ENCODE peak calls at places on chromosomes 3 and 15, in six cellular contexts. S is Calu3, M is left ventricle myocardium inferior, F is neural progenitor cell, E is gastrocnemius medialis, L is testis. T is an unnamed sample.

GRCh38 chr15:36432162-36432561 is 147.3 kb upstream of the CDIN1 start:
- DNase-seq in S (no peak), E (no peak), F (no peak), M (no peak), L (no peak), T (no peak)

GRCh38 chr15:62964251-62964650 is 78.3 kb upstream of the TPM1 start:
- DNase-seq in M (no peak), S (no peak), L (no peak), F (peak), E (no peak), T (no peak)

GRCh38 chr3:50536471-50537180 is 30.9 kb downstream of the C3orf18 start:
- DNase-seq in E (no peak), M (no peak), F (no peak), S (no peak), L (no peak), T (no peak)

GRCh38 chr15:80264031-80264430 is 12.0 kb upstream of the CTXND1 start:
- DNase-seq in F (peak), L (no peak), M (no peak), E (no peak), S (no peak), T (no peak)

GRCh38 chr3:29466442-29466841 is 185.6 kb downstream of the RBMS3 start:
- DNase-seq in L (no peak), F (no peak), M (no peak), E (no peak), S (no peak), T (no peak)

GRCh38 chr3:195044411-195044810 is 226.5 kb downstream of the XXYLT1 start:
- DNase-seq in F (no peak), M (no peak), L (no peak), E (no peak), S (no peak), T (no peak)

GRCh38 chr3:111733154-111733553 is 125.9 kb upstream of the PHLDB2 start:
- DNase-seq in L (no peak), S (peak), F (no peak), E (no peak), M (no peak), T (no peak)

GRCh38 chr3:133444071-133444774 is 44.4 kb downstream of the BFSP2 start:
- DNase-seq in L (no peak), S (peak), E (no peak), M (no peak), F (no peak), T (no peak)

GRCh38 chr3:163916596-163917560 is 1161.4 kb downstream of the SI start:
- DNase-seq in M (no peak), F (peak), L (peak), E (no peak), S (peak), T (no peak)

GRCh38 chr3:171365489-171365888 is 94.7 kb downstream of the TNIK start:
- DNase-seq in F (no peak), L (no peak), M (no peak), E (no peak), S (no peak), T (no peak)

GRCh38 chr3:128226794-128227399 is 73.6 kb downstream of the EEFSEC start:
- DNase-seq in M (peak), L (peak), E (no peak), F (peak), S (peak), T (no peak)

GRCh38 chr3:147400999-147401398 is 5.3 kb downstream of the ZIC4 start:
- DNase-seq in E (no peak), F (no peak), M (no peak), S (no peak), L (no peak), T (no peak)

GRCh38 chr3:88032245-88032644 is 26.6 kb downstream of the CGGBP1 start:
- DNase-seq in M (no peak), L (no peak), S (no peak), F (no peak), E (no peak), T (no peak)

DNA sequence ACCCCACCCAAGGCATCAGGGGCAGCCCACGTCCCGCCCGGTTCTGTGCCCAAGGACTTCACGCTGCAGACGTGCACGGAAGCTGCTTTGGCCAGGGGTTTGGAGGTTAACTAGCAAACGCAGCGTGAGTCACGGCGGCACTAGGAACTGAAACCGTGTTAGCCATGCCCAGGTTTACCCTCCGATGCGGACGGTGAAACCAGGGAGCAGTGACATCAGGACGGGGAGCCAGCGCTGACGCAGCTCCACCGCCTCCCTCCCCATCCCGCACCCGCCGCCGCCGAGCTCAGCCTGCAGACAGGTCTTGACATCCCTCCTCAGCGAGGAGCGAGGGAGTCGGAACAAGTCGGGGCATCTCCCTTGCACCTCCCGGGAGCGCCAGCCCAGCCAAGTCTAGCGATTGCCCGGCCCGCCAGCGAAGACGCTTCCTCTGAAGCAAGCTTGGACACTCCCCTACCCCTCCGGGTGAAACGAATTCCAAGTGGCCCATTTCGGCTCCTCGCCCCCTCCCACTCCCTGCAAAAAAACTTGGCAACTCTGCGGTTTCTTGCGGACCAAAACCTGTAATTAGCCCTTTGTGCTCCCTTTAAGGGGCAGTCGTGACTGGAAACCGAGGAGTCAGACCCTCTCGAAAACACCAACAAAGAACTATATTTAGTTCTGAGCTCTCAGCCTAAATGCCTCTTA is 1.4 kb upstream of the RAP2B start:
- DNase-seq in E (peak), L (peak), M (peak), F (peak), S (peak), T (peak)
- TF ChIP-seq CTCF in E (no peak), L (no peak), M (no peak), F (no peak), S (no peak), T (no peak)

GRCh38 chr3:139554628-139555027 is 15.1 kb upstream of the RBP1 start:
- DNase-seq in E (no peak), M (no peak), F (no peak), L (no peak), S (no peak), T (no peak)

GRCh38 chr3:139557041-139557440 is 17.5 kb upstream of the RBP1 start:
- DNase-seq in L (no peak), E (no peak), F (no peak), S (no peak), M (no peak), T (no peak)

GRCh38 chr3:139548801-139549200 is 9.3 kb upstream of the RBP1 start:
- DNase-seq in L (peak), F (no peak), S (no peak), E (no peak), M (no peak), T (no peak)

GRCh38 chr3:139555249-139555648 is 15.7 kb upstream of the RBP1 start:
- DNase-seq in S (no peak), L (no peak), M (no peak), E (no peak), F (no peak), T (no peak)

GRCh38 chr3:139552632-139553335 is 13.2 kb upstream of the RBP1 start:
- DNase-seq in S (no peak), E (no peak), L (no peak), F (no peak), M (no peak), T (no peak)
- TF ChIP-seq CTCF in S (no peak), E (no peak), L (no peak), F (no peak), M (no peak), T (no peak)

DNA sequence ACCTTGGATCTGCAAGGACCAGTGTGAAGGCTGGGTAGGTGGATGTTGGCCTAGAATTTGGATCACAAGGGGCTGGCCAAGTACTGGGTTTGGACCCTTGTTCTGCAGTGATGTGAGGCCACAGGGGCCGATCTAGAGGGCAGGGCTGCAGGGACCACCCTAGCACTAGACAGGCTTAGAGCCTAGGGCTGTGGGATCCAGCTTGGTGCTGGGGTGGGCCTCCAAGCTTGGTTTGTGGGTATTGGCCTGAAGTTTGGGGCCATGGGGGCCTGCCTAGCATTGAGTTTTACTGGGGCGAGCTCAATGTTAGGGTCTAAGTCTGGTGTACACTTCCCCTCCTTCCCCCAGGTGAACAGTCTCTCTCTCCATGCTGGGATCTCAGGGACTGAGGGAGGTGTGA is 36.5 kb downstream of the UBE3A start:
- DNase-seq in M (no peak), S (no peak), F (no peak), L (no peak), E (no peak), T (no peak)
- TF ChIP-seq CTCF in M (no peak), S (no peak), F (no peak), L (no peak), E (no peak), T (no peak)

GRCh38 chr3:192919895-192920294 is 2.2 kb upstream of the MB21D2 start:
- DNase-seq in S (no peak), F (no peak), M (no peak), L (no peak), E (no peak), T (no peak)

GRCh38 chr3:192917258-192917507 is 473 bp downstream of the MB21D2 start:
- DNase-seq in F (no peak), E (no peak), S (no peak), M (no peak), L (no peak), T (no peak)

GRCh38 chr3:192917508-192918274 is at the start of gene MB21D2:
- DNase-seq in S (peak), L (peak), F (peak), E (peak), M (peak), T (no peak)

GRCh38 chr3:192916455-192917257 is 1.0 kb downstream of the MB21D2 start:
- DNase-seq in E (peak), F (peak), L (peak), S (peak), M (peak), T (no peak)

DNA sequence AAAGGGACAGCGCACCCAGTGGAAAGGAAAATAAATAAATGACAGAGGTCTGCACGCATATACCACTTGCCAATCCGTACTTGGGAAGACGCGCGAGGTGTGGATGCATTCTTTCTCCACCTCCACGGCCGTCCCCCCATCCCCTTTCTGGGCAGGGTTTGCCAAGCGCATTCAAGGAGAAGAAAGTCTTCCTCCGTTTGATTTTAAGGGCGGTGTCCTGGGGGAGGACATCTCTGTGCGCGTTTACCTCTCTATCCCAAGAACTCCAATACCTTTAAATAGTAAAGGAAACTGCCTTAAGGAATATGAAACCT is 576 bp upstream of the MB21D2 start:
- DNase-seq in M (no peak), L (no peak), E (no peak), S (no peak), F (no peak), T (no peak)
- TF ChIP-seq CTCF in M (no peak), L (no peak), E (no peak), S (no peak), F (peak), T (no peak)

GRCh38 chr15:45522179-45522930 is at the start of gene SLC30A4:
- DNase-seq in F (peak), M (peak), S (peak), E (peak), L (peak), T (peak)
- TF ChIP-seq CTCF in F (peak), M (peak), S (no peak), E (peak), L (peak), T (no peak)

DNA sequence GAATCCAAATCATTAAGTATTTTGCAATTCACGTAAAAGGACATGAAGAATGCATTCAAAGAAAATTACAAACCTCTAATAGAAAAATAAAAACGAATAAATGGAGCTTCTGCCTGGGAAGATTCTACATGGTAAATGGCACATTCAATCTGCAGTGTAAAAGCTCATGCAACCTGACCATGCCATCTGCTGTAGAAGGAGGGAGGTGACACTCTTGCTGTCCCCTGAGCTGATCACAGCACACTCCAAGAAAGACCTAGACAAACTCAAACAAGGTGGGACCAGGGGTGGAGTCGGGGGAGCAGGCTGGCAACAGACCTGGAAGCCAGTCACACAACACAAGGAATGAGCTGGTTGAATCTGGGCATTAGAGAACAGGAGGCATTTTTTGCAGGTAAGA is 101.8 kb downstream of the BDH1 start:
- DNase-seq in F (no peak), E (no peak), M (no peak), L (no peak), S (peak), T (no peak)
- TF ChIP-seq CTCF in F (peak), E (peak), M (peak), L (no peak), S (no peak), T (no peak)

GRCh38 chr3:17742837-17743659 is 617 bp upstream of the TBC1D5 start:
- DNase-seq in E (no peak), L (no peak), F (no peak), S (no peak), M (peak), T (peak)

GRCh38 chr3:17740703-17741102 is 1.7 kb downstream of the TBC1D5 start:
- DNase-seq in M (no peak), E (no peak), F (no peak), L (no peak), S (peak), T (no peak)

GRCh38 chr3:17743660-17743995 is 1.2 kb upstream of the TBC1D5 start:
- DNase-seq in F (no peak), L (no peak), E (no peak), M (no peak), S (no peak), T (no peak)

GRCh38 chr3:17741621-17742091 is 775 bp downstream of the TBC1D5 start:
- DNase-seq in S (no peak), E (peak), M (no peak), L (peak), F (no peak), T (no peak)

GRCh38 chr3:17742092-17742836 is at the start of gene TBC1D5:
- DNase-seq in L (peak), E (peak), S (peak), M (peak), F (peak), T (peak)
- TF ChIP-seq CTCF in L (no peak), E (peak), S (no peak), M (no peak), F (no peak), T (no peak)

DNA sequence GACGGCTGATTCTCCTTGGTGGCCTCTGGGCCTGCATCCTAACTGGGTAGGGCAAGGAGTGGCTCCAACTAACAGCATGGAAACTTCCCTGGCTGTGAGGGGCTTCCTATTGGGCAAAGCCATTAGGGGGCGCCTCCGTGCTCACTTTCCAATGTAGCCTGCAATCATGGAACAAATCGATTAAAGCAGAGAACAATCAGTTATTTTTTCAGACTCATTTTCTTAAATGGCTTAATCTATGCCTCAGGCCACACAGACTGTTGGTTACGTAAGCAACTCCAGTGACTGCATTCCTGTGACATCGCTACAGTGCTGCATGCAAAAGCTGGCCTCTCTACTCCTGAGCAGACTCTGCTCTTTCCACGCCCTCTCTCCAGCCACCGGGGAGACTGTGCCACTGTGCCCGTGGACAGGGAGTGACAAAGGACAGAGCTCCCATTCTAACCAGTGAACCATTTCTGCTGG is 278.9 kb downstream of the KLF13 start:
- DNase-seq in L (peak), F (peak), E (no peak), M (no peak), S (no peak), T (no peak)
- TF ChIP-seq CTCF in L (no peak), F (peak), E (no peak), M (no peak), S (no peak), T (no peak)

GRCh38 chr3:136456196-136456595 is 206.1 kb downstream of the PCCB start:
- DNase-seq in S (no peak), L (no peak), F (no peak), E (no peak), M (no peak), T (no peak)
- TF ChIP-seq CTCF in S (no peak), L (no peak), F (no peak), E (no peak), M (no peak), T (no peak)